ENCODE peak calls at places on chromosomes 16 and 17, in four cellular contexts. C is sigmoid colon, A is fibroblast of lung, W is cardiac muscle cell. L is an unnamed sample. For H3K36me3, the result is how much of the 10 kb centered on the place peaks cover.

GRCh38 chr16:88411951-88412576 is 29.3 kb downstream of the ZNF469 start:
- DNase-seq in C (no peak), A (no peak), W (no peak), L (no peak)

GRCh38 chr17:45970659-45971058 is 28.4 kb upstream of the STH start:
- DNase-seq in C (no peak), A (no peak), W (no peak), L (no peak)

GRCh38 chr17:38852771-38853291 is 690 bp downstream of the RPL23 start:
- DNase-seq in C (no peak), A (peak), W (no peak), L (no peak)

GRCh38 chr17:39118674-39119419 is 32.6 kb downstream of the PLXDC1 start:
- DNase-seq in C (no peak), A (no peak), W (no peak), L (no peak)

GRCh38 chr17:75384751-75385150 is 20.7 kb downstream of the GRB2 start:
- DNase-seq in C (no peak), A (no peak), W (no peak), L (no peak)

GRCh38 chr17:5122586-5123342 is 6.9 kb downstream of the USP6 start:
- DNase-seq in C (peak), A (peak), W (peak), L (no peak)

GRCh38 chr17:51107666-51108227 is 12.9 kb downstream of the SPAG9 start:
- DNase-seq in C (no peak), A (no peak), W (no peak), L (no peak)

GRCh38 chr16:49463529-49463928 is 89.9 kb downstream of the C16orf78 start:
- DNase-seq in C (peak), A (no peak), W (no peak), L (no peak)

GRCh38 chr16:20291807-20292206 is 35.5 kb downstream of the GP2 start:
- DNase-seq in C (no peak), A (no peak), W (no peak), L (no peak)

GRCh38 chr16:69440236-69440635 is 15.8 kb downstream of the CYB5B start:
- DNase-seq in C (no peak), A (no peak), W (no peak), L (no peak)

GRCh38 chr16:70713342-70713741 is 27.5 kb upstream of the MTSS2 start:
- DNase-seq in C (no peak), A (peak), W (no peak), L (no peak)

GRCh38 chr16:1543085-1543896 is 9.8 kb downstream of the TMEM204 start:
- DNase-seq in C (peak), A (peak), W (peak), L (peak)

GRCh38 chr17:73571524-73572130 is 72.6 kb downstream of the SDK2 start:
- DNase-seq in C (no peak), A (no peak), W (no peak), L (no peak)

GRCh38 chr17:40307001-40307690 is 1.8 kb upstream of the RARA start:
- DNase-seq in C (peak), A (peak), W (peak), L (no peak)

GRCh38 chr16:27366687-27367462 is 35.1 kb upstream of the IL21R start:
- DNase-seq in C (peak), A (no peak), W (peak), L (no peak)

GRCh38 chr17:32015245-32016013 is 8.2 kb downstream of the LRRC37B start:
- DNase-seq in C (no peak), A (peak), W (no peak), L (no peak)

GRCh38 chr16:71880176-71880575 is 3.8 kb downstream of the ZNF821 start:
- DNase-seq in C (no peak), A (no peak), W (no peak), L (no peak)

GRCh38 chr16:4888428-4889135 is 41.3 kb downstream of the UBN1 start:
- DNase-seq in C (no peak), A (no peak), W (no peak), L (no peak)

GRCh38 chr17:30377574-30377973 is 1.2 kb upstream of the CPD start:
- DNase-seq in C (no peak), A (no peak), W (peak), L (no peak)

GRCh38 chr17:60079401-60079861 is 710 bp upstream of the HEATR6 start:
- DNase-seq in C (no peak), A (peak), W (peak), L (peak)

GRCh38 chr17:78128616-78129384 is at the start of gene TMC6:
- DNase-seq in C (peak), A (no peak), W (no peak), L (peak)

GRCh38 chr17:77887464-77888241 is 70.8 kb upstream of the TNRC6C start:
- DNase-seq in C (peak), A (peak), W (peak), L (peak)

GRCh38 chr16:3982216-3982615 is 101.7 kb upstream of the CREBBP start:
- DNase-seq in C (no peak), A (no peak), W (no peak), L (no peak)

GRCh38 chr16:8963825-8964441 is at the start of gene USP7:
- DNase-seq in C (peak), A (peak), W (peak), L (peak)

GRCh38 chr17:42775534-42776098 is 2.4 kb downstream of the VPS25 start:
- DNase-seq in C (no peak), A (no peak), W (peak), L (no peak)

GRCh38 chr16:1770328-1771071 is 843 bp downstream of the NME3 start:
- DNase-seq in C (peak), A (peak), W (peak), L (no peak)

GRCh38 chr16:71853413-71853812 is 7.6 kb downstream of the ATXN1L start:
- DNase-seq in C (no peak), A (no peak), W (no peak), L (no peak)

GRCh38 chr16:2745961-2746360 is 6.5 kb upstream of the SRRM2 start:
- DNase-seq in C (no peak), A (no peak), W (no peak), L (no peak)

GRCh38 chr17:30517786-30518185 is 40.6 kb downstream of the GOSR1 start:
- DNase-seq in C (no peak), A (no peak), W (peak), L (no peak)

GRCh38 chr17:34598161-34598776 is 18.9 kb downstream of the TMEM132E start:
- DNase-seq in C (no peak), A (no peak), W (no peak), L (no peak)

GRCh38 chr17:66227212-66228045 is 1.8 kb downstream of the APOH start:
- DNase-seq in C (no peak), A (no peak), W (no peak), L (no peak)

GRCh38 chr16:72910875-72911274 is 137.1 kb downstream of the ZFHX3 start:
- DNase-seq in C (no peak), A (no peak), W (no peak), L (no peak)

GRCh38 chr17:17493986-17494466 is 2.2 kb downstream of the RASD1 start:
- DNase-seq in C (peak), A (no peak), W (no peak), L (no peak)

GRCh38 chr17:3865166-3865565 is 19.1 kb upstream of the NCBP3 start:
- DNase-seq in C (no peak), A (no peak), W (peak), L (no peak)

GRCh38 chr16:361341-361871 is 8.9 kb upstream of the AXIN1 start:
- DNase-seq in C (no peak), A (no peak), W (no peak), L (no peak)

GRCh38 chr17:17888821-17889220 is 52.0 kb upstream of the SREBF1 start:
- DNase-seq in C (no peak), A (no peak), W (no peak), L (no peak)

GRCh38 chr17:49090885-49091594 is 41.5 kb upstream of the B4GALNT2 start:
- DNase-seq in C (no peak), A (no peak), W (no peak), L (peak)

GRCh38 chr17:9242497-9242881 is 221.2 kb downstream of the NTN1 start:
- DNase-seq in C (peak), A (no peak), W (no peak), L (no peak)

GRCh38 chr17:77924757-77925336 is 33.7 kb upstream of the TNRC6C start:
- DNase-seq in C (peak), A (peak), W (peak), L (peak)

GRCh38 chr17:1002412-1002753 is 5.5 kb downstream of the TIMM22 start:
- DNase-seq in C (no peak), A (peak), W (no peak), L (no peak)

GRCh38 chr17:1003972-1004768 is 7.2 kb downstream of the TIMM22 start:
- DNase-seq in C (no peak), A (no peak), W (no peak), L (no peak)

GRCh38 chr17:1003633-1003971 is 6.7 kb downstream of the TIMM22 start:
- DNase-seq in C (no peak), A (no peak), W (no peak), L (no peak)

GRCh38 chr17:1001640-1002411 is 4.9 kb downstream of the TIMM22 start:
- DNase-seq in C (no peak), A (peak), W (peak), L (no peak)

DNA sequence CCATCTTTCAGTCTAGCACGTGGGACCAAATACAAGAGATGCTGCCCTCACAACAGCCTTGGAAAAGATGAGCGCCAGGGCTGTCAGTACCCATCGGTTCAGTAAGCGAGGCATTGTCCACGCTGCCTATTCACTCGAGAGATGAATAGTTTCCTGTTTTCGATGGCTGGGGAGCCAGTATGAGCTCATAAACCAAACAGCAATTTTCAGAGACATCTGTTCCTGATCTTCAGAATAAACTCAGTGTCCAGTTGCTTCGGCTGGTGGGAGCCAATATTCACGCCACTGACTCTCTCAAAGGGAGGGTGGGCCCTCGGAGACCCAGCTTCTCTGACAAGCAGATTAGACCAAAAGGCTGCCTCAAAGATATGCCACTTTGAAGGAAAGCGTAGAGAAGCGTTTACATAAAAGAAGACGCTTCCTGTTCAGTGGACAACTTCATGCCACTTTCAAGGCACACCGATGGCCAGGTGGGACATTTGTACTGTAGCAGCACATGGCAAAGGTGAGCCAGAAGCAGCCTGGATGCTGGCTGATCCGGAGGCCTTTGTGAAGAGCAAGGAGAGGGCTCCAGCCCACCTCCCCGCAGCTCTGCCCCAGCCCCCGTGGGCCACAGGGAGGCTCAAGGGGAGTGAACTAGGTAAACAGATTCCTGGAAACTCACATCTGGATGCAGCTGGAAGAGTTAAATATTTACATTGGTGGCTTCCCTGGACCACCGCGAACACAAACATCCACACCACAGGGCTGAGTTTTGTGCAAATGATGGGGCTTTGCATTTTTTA is 6.0 kb downstream of the TIMM22 start:
- DNase-seq in C (no peak), A (peak), W (peak), L (no peak)
- H3K36me3 ChIP-seq in C (under half), A (under half), W (under half), L (under half)

DNA sequence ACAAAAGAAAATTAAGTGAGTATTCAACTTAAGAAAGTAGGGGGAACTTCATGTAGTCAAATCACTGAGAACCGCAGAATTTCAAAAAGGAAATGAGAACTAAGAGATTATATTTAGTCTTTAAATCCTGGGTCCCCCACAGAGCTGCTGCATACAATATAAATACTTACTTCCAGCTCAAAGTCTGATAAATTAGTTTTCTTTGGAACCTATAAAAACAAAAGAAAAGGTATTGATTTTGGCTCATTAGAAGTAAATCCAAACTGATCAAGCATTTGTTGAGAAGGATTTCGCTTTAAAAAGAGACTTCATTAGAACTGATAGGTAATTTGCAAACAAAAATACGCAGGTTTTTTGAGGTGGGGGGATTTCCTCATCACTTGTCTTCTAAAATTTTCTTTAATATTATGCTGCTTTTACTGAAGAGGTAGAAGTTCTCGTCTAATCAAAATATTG is 21.9 kb downstream of the PARN start:
- DNase-seq in C (no peak), A (no peak), W (no peak), L (no peak)
- H3K36me3 ChIP-seq in C (half or more), A (under half), W (half or more), L (under half)

GRCh38 chr17:80291691-80292487 is 31.2 kb downstream of the RNF213 start:
- DNase-seq in C (no peak), A (no peak), W (no peak), L (no peak)
- H3K36me3 ChIP-seq in C (half or more), A (under half), W (under half), L (under half)

GRCh38 chr16:81461243-81461642 is 16.6 kb downstream of the CMIP start:
- DNase-seq in C (no peak), A (no peak), W (no peak), L (no peak)
- H3K36me3 ChIP-seq in C (under half), A (under half), W (under half), L (under half)

GRCh38 chr16:56363781-56364565 is 61.4 kb downstream of the AMFR start:
- DNase-seq in C (no peak), A (no peak), W (no peak), L (no peak)
- H3K36me3 ChIP-seq in C (under half), A (under half), W (under half), L (under half)